ENCODE peak calls at places on chromosomes 4 and X, in ten cellular contexts. J is choroid plexus epithelial cell; U is AG10803; L is epithelial cell of esophagus; E is CD8-positive, alpha-beta T cell; A is body of pancreas; R is right atrium auricular region; G is fibroblast of the aortic adventitia; N is fibroblast of pulmonary artery; H is neural progenitor cell. Y is an unnamed sample.

GRCh38 chr4:6957994-6958393 is 48.4 kb downstream of the TBC1D14 start:
- DNase-seq in J (no peak), U (no peak), L (no peak), E (no peak), A (no peak), R (no peak), G (no peak), N (no peak), H (no peak), Y (no peak)

GRCh38 chr4:157739237-157739636 is 433.6 kb downstream of the GASK1B start:
- DNase-seq in J (peak), U (no peak), L (peak), E (no peak), A (no peak), R (no peak), G (no peak), N (peak), H (no peak), Y (peak)

GRCh38 chr4:123352240-123352945 is 44.2 kb upstream of the SPRY1 start:
- DNase-seq in J (peak), U (peak), L (peak), E (no peak), A (no peak), R (no peak), G (peak), N (peak), H (no peak), Y (peak)

GRCh38 chr4:8349664-8350225 is 80.2 kb downstream of the HTRA3 start:
- DNase-seq in J (no peak), U (no peak), L (no peak), E (no peak), A (no peak), R (no peak), G (no peak), N (no peak), H (no peak), Y (no peak)

GRCh38 chr4:42397256-42397634 is at the start of gene SHISA3:
- DNase-seq in J (no peak), U (no peak), L (peak), E (no peak), A (no peak), R (no peak), G (no peak), N (peak), H (peak), Y (peak)

GRCh38 chrX:110082156-110082555 is 79.2 kb downstream of the TMEM164 start:
- DNase-seq in J (peak), U (peak), L (peak), E (no peak), A (no peak), R (no peak), G (peak), N (peak), H (no peak), Y (peak)

GRCh38 chr4:55173580-55173979 is 48.2 kb upstream of the KDR start:
- DNase-seq in J (peak), U (peak), L (peak), E (no peak), A (no peak), R (no peak), G (peak), N (peak), H (no peak), Y (peak)

GRCh38 chrX:57528670-57529255 is 63.0 kb upstream of the ZXDB start:
- DNase-seq in J (peak), U (peak), L (peak), E (no peak), A (peak), R (no peak), G (peak), N (peak), H (peak), Y (peak)

GRCh38 chr4:169271692-169272007 is 894 bp upstream of the SH3RF1 start:
- DNase-seq in J (no peak), U (no peak), L (no peak), E (no peak), A (no peak), R (no peak), G (no peak), N (no peak), H (no peak), Y (no peak)

GRCh38 chr4:6228158-6229067 is 28.1 kb upstream of the JAKMIP1 start:
- DNase-seq in J (no peak), U (no peak), L (no peak), E (no peak), A (no peak), R (no peak), G (no peak), N (no peak), H (no peak), Y (no peak)

GRCh38 chrX:119999087-119999634 is 55.6 kb upstream of the NKAP start:
- DNase-seq in J (no peak), U (no peak), L (no peak), E (no peak), A (no peak), R (no peak), G (no peak), N (no peak), H (no peak), Y (no peak)

GRCh38 chrX:10110984-10111363 is 45.8 kb upstream of the CLCN4 start:
- DNase-seq in J (no peak), U (peak), L (no peak), E (peak), A (no peak), R (no peak), G (no peak), N (no peak), H (no peak), Y (no peak)

GRCh38 chr4:37421614-37422013 is 177.1 kb downstream of the NWD2 start:
- DNase-seq in J (no peak), U (no peak), L (no peak), E (no peak), A (no peak), R (no peak), G (no peak), N (no peak), H (no peak), Y (no peak)

GRCh38 chr4:129929052-129929451 is 833.1 kb downstream of the C4orf33 start:
- DNase-seq in J (no peak), U (no peak), L (peak), E (no peak), A (no peak), R (no peak), G (no peak), N (no peak), H (peak), Y (no peak)

GRCh38 chr4:88533937-88534750 is 10.6 kb upstream of the PYURF start:
- DNase-seq in J (peak), U (peak), L (peak), E (no peak), A (no peak), R (no peak), G (peak), N (peak), H (no peak), Y (peak)

GRCh38 chrX:150482537-150483217 is 85.7 kb upstream of the MTM1 start:
- DNase-seq in J (peak), U (peak), L (peak), E (no peak), A (no peak), R (no peak), G (peak), N (peak), H (no peak), Y (peak)

GRCh38 chrX:119753639-119754257 is 4.6 kb upstream of the SOWAHD start:
- DNase-seq in J (peak), U (peak), L (peak), E (peak), A (no peak), R (no peak), G (peak), N (peak), H (peak), Y (peak)

GRCh38 chrX:43717161-43717560 is 61.1 kb downstream of the MAOA start:
- DNase-seq in J (no peak), U (no peak), L (peak), E (no peak), A (no peak), R (no peak), G (no peak), N (no peak), H (no peak), Y (no peak)

GRCh38 chr4:54498661-54499111 is 159.1 kb upstream of the KIT start:
- DNase-seq in J (peak), U (peak), L (peak), E (no peak), A (no peak), R (no peak), G (peak), N (peak), H (peak), Y (peak)

GRCh38 chrX:138849521-138849920 is 138.0 kb upstream of the FGF13 start:
- DNase-seq in J (no peak), U (peak), L (no peak), E (no peak), A (no peak), R (no peak), G (peak), N (no peak), H (no peak), Y (no peak)

GRCh38 chrX:138845791-138846190 is 134.3 kb upstream of the FGF13 start:
- DNase-seq in J (no peak), U (no peak), L (no peak), E (no peak), A (no peak), R (no peak), G (no peak), N (no peak), H (peak), Y (no peak)

DNA sequence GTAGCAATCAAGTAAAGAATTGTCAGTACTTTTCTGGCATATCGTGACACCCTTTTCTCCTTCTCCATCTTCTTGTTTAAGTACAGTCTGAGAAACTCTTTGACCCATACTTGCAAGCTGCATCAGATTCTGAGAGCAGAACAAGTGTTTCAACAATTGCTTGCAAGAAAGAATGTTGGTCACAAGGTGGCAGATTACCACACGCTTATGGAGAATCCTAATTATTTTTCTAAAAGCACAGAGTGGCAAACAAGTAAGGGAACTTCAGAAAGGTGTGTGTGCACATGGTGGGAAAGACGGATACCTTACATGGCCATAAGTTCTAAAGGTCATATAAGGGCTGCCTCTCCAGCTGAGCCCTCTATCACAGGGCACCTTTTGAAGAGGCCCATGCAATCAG is 136.4 kb upstream of the FGF13 start:
- DNase-seq in J (peak), U (peak), L (peak), E (no peak), A (no peak), R (no peak), G (peak), N (peak), H (no peak), Y (peak)
- TF ChIP-seq CTCF in J (no peak), U (peak), L (peak), E (no peak), A (no peak), R (no peak), G (peak), N (no peak), H (peak), Y (no peak)

GRCh38 chr4:56424176-56424575 is 11.2 kb downstream of the PPAT start:
- DNase-seq in J (no peak), U (no peak), L (no peak), E (no peak), A (no peak), R (no peak), G (no peak), N (no peak), H (no peak), Y (no peak)

GRCh38 chr4:56424697-56425514 is 10.5 kb downstream of the PPAT start:
- DNase-seq in J (peak), U (peak), L (peak), E (peak), A (peak), R (no peak), G (peak), N (peak), H (no peak), Y (peak)

GRCh38 chr4:56430203-56430602 is 5.2 kb downstream of the PPAT start:
- DNase-seq in J (no peak), U (no peak), L (no peak), E (no peak), A (no peak), R (no peak), G (no peak), N (no peak), H (no peak), Y (no peak)

GRCh38 chr4:56426273-56426672 is 9.1 kb downstream of the PPAT start:
- DNase-seq in J (no peak), U (no peak), L (no peak), E (no peak), A (no peak), R (no peak), G (no peak), N (no peak), H (no peak), Y (no peak)

DNA sequence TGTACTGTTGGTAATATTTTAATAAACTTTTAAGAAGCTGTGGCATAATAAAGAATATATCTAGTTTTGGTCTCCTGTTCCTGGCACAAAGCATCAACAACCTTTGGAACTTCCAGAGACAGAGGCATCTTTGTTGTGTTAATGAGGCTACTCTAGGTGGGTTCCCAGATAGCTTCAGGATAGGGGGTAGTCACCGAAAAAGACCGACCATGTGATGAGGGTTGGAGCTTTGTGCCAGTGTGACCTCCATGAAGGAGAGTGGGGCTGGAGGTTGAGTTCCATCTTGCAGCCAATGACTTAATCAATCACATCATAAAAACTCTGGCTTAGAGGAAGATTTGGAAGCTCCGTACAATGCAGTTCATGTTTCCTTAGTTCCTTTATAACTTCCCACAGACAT is 9.9 kb downstream of the PPAT start:
- DNase-seq in J (no peak), U (no peak), L (no peak), E (no peak), A (no peak), R (no peak), G (no peak), N (no peak), H (no peak), Y (no peak)
- H3K4me3 ChIP-seq in J (no peak), U (no peak), L (no peak), E (no peak), A (no peak), R (no peak), G (no peak), N (no peak), H (no peak), Y (no peak)

GRCh38 chrX:79079477-79079876 is 65.0 kb upstream of the GPR174 start:
- DNase-seq in J (no peak), U (no peak), L (no peak), E (no peak), A (no peak), R (no peak), G (no peak), N (no peak), H (no peak), Y (no peak)

GRCh38 chrX:79080131-79080530 is 64.4 kb upstream of the GPR174 start:
- DNase-seq in J (peak), U (peak), L (no peak), E (no peak), A (no peak), R (no peak), G (peak), N (peak), H (no peak), Y (peak)

GRCh38 chrX:79082886-79083285 is 61.6 kb upstream of the GPR174 start:
- DNase-seq in J (no peak), U (no peak), L (no peak), E (no peak), A (no peak), R (no peak), G (no peak), N (no peak), H (no peak), Y (no peak)

GRCh38 chrX:79084923-79085322 is 59.6 kb upstream of the GPR174 start:
- DNase-seq in J (no peak), U (no peak), L (no peak), E (no peak), A (no peak), R (no peak), G (no peak), N (no peak), H (no peak), Y (no peak)

GRCh38 chrX:79081895-79082512 is 62.5 kb upstream of the GPR174 start:
- DNase-seq in J (peak), U (peak), L (peak), E (peak), A (peak), R (no peak), G (peak), N (peak), H (peak), Y (peak)
- TF ChIP-seq CTCF in J (peak), U (peak), L (peak), E (peak), A (peak), R (peak), G (peak), N (peak), H (peak), Y (peak)

GRCh38 chr4:20284990-20285389 is 33.3 kb downstream of the SLIT2 start:
- DNase-seq in J (no peak), U (peak), L (peak), E (no peak), A (no peak), R (no peak), G (peak), N (no peak), H (no peak), Y (no peak)

GRCh38 chr4:20287246-20287645 is 35.5 kb downstream of the SLIT2 start:
- DNase-seq in J (no peak), U (no peak), L (peak), E (no peak), A (no peak), R (no peak), G (no peak), N (no peak), H (no peak), Y (peak)

GRCh38 chr4:20279381-20279780 is 27.7 kb downstream of the SLIT2 start:
- DNase-seq in J (no peak), U (no peak), L (no peak), E (no peak), A (no peak), R (no peak), G (no peak), N (no peak), H (no peak), Y (no peak)

GRCh38 chr4:20281453-20281852 is 29.7 kb downstream of the SLIT2 start:
- DNase-seq in J (no peak), U (no peak), L (no peak), E (no peak), A (no peak), R (no peak), G (no peak), N (no peak), H (peak), Y (no peak)

GRCh38 chr4:20283039-20283438 is 31.3 kb downstream of the SLIT2 start:
- DNase-seq in J (peak), U (no peak), L (no peak), E (no peak), A (no peak), R (no peak), G (no peak), N (no peak), H (peak), Y (no peak)
- H3K4me3 ChIP-seq in J (no peak), U (no peak), L (no peak), E (no peak), A (no peak), R (no peak), G (no peak), N (no peak), H (no peak), Y (no peak)

DNA sequence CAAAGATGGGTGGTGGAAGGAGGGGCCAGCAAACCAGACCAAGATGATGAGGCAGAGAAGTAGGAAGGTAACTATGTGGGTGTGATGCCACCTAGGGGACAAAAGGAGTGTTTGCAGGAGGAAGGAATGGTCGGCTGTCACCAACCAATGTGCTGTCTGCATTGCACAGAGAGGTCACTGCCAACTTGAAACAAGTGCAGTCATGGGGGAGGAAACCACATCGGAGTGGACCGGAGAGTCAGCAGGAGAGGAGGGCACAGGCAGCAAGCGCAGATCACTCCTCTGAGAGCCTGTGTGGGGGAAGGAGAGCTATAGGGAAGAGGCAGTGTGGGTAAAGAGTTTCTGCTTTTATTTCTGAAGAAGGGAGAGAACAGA is 38.5 kb upstream of the FGFBP2 start:
- DNase-seq in J (peak), U (peak), L (peak), E (peak), A (peak), R (peak), G (peak), N (peak), H (peak), Y (peak)
- TF ChIP-seq CTCF in J (peak), U (peak), L (peak), E (peak), A (peak), R (peak), G (peak), N (peak), H (peak), Y (peak)

GRCh38 chrX:134544189-134544588 is 84.2 kb downstream of the HPRT1 start:
- DNase-seq in J (no peak), U (peak), L (no peak), E (no peak), A (no peak), R (no peak), G (no peak), N (no peak), H (no peak), Y (no peak)
- H3K4me3 ChIP-seq in J (peak), U (no peak), L (no peak), E (no peak), A (no peak), R (peak), G (no peak), N (no peak), H (peak), Y (no peak)

GRCh38 chr4:143252478-143252877 is 67.8 kb downstream of the USP38 start:
- DNase-seq in J (no peak), U (no peak), L (peak), E (no peak), A (no peak), R (no peak), G (no peak), N (no peak), H (no peak), Y (no peak)

GRCh38 chr4:143256456-143256855 is 71.7 kb downstream of the USP38 start:
- DNase-seq in J (no peak), U (no peak), L (peak), E (no peak), A (no peak), R (no peak), G (no peak), N (no peak), H (no peak), Y (no peak)

GRCh38 chr4:143251781-143252180 is 67.1 kb downstream of the USP38 start:
- DNase-seq in J (peak), U (no peak), L (peak), E (no peak), A (no peak), R (no peak), G (peak), N (peak), H (no peak), Y (no peak)

GRCh38 chr4:143253156-143253555 is 68.4 kb downstream of the USP38 start:
- DNase-seq in J (no peak), U (no peak), L (peak), E (no peak), A (no peak), R (no peak), G (no peak), N (peak), H (no peak), Y (no peak)

GRCh38 chr4:143254479-143255216 is 69.9 kb downstream of the USP38 start:
- DNase-seq in J (peak), U (no peak), L (no peak), E (no peak), A (no peak), R (no peak), G (peak), N (no peak), H (peak), Y (peak)
- TF ChIP-seq CTCF in J (peak), U (no peak), L (no peak), E (no peak), A (no peak), R (no peak), G (no peak), N (no peak), H (no peak), Y (no peak)

GRCh38 chrX:644304-645023 is 13.9 kb downstream of the SHOX start:
- DNase-seq in J (no peak), U (no peak), L (no peak), E (no peak), A (no peak), R (no peak), G (no peak), N (no peak), H (peak), Y (peak)
- H3K4me3 ChIP-seq in J (no peak), U (no peak), L (no peak), E (no peak), A (no peak), R (no peak), G (no peak), N (no peak), H (peak), Y (no peak)

Y was measured in cardiac fibroblast.